ENCODE peak calls at places on chromosomes 11 and 22, in eight cellular contexts. D is stomach, L is right lobe of liver, Y is body of pancreas, U is uterus, O is gastrocnemius medialis, T is suprapubic skin, E is upper lobe of left lung. A is an unnamed sample. For H3K4me1, the result is how much of the 10 kb centered on the place peaks cover.

GRCh38 chr11:106603971-106604370 is 414.3 kb downstream of the GUCY1A2 start:
- DNase-seq in E (no peak), D (no peak), Y (no peak), U (peak), T (no peak), O (no peak), L (no peak), A (no peak)

GRCh38 chr22:37095113-37095512 is 14.4 kb downstream of the TMPRSS6 start:
- DNase-seq in L (no peak), T (no peak), Y (no peak), O (no peak), D (no peak), E (no peak), U (no peak), A (no peak)

GRCh38 chr22:32745251-32745995 is 56.1 kb upstream of the TIMP3 start:
- DNase-seq in T (peak), E (no peak), D (no peak), L (no peak), U (peak), Y (no peak), O (no peak), A (peak)

GRCh38 chr11:62137276-62137861 is 13.6 kb downstream of the INCENP start:
- DNase-seq in L (no peak), Y (no peak), D (no peak), O (no peak), E (no peak), T (peak), U (no peak), A (no peak)

GRCh38 chr22:41672780-41673509 is 15.7 kb downstream of the SNU13 start:
- DNase-seq in Y (no peak), L (no peak), E (no peak), D (no peak), O (no peak), T (no peak), U (no peak), A (no peak)

GRCh38 chr22:44729391-44730012 is 22.9 kb upstream of the ARHGAP8 start:
- DNase-seq in T (no peak), U (peak), O (no peak), L (peak), E (no peak), Y (no peak), D (no peak), A (no peak)

GRCh38 chr22:37330200-37331033 is 48.1 kb downstream of the CYTH4 start:
- DNase-seq in O (no peak), E (peak), Y (peak), L (no peak), T (no peak), U (no peak), D (peak), A (no peak)

GRCh38 chr22:24181088-24181995 is at the start of gene SUSD2:
- DNase-seq in L (peak), E (peak), U (no peak), O (no peak), Y (no peak), T (no peak), D (peak), A (no peak)

GRCh38 chr11:47924184-47924671 is 56.1 kb upstream of the PTPRJ start:
- DNase-seq in Y (peak), U (no peak), T (no peak), D (peak), O (no peak), L (peak), E (peak), A (peak)

GRCh38 chr11:107785401-107785800 is 73.2 kb downstream of the SLC35F2 start:
- DNase-seq in E (no peak), U (no peak), L (no peak), T (no peak), O (no peak), D (no peak), Y (no peak), A (no peak)

GRCh38 chr22:29004647-29005371 is 56.8 kb downstream of the C22orf31 start:
- DNase-seq in D (peak), L (peak), Y (peak), T (no peak), E (peak), O (peak), U (peak), A (peak)

GRCh38 chr22:46914916-46915894 is 152.8 kb downstream of the TBC1D22A start:
- DNase-seq in E (no peak), D (no peak), T (peak), L (no peak), O (no peak), U (no peak), Y (no peak), A (no peak)

GRCh38 chr11:124793466-124794278 is 6.5 kb downstream of the MSANTD2 start:
- DNase-seq in L (no peak), D (no peak), Y (peak), O (no peak), E (no peak), T (no peak), U (no peak), A (no peak)

GRCh38 chr11:67301951-67302516 is 1.3 kb upstream of the SSH3 start:
- DNase-seq in T (peak), E (peak), D (peak), U (peak), Y (peak), L (peak), O (peak), A (peak)

GRCh38 chr11:122235615-122236014 is 119.6 kb upstream of the BLID start:
- DNase-seq in T (no peak), O (peak), D (no peak), Y (peak), L (no peak), U (peak), E (no peak), A (no peak)

GRCh38 chr11:102437727-102438126 is 14.8 kb downstream of the TMEM123 start:
- DNase-seq in O (no peak), U (no peak), T (no peak), E (no peak), Y (no peak), D (no peak), L (no peak), A (no peak)

GRCh38 chr11:102154806-102155205 is 44.6 kb downstream of the YAP1 start:
- DNase-seq in E (no peak), Y (no peak), U (no peak), D (no peak), O (no peak), L (no peak), T (no peak), A (no peak)

GRCh38 chr22:35775339-35775738 is 57.7 kb downstream of the APOL5 start:
- DNase-seq in U (no peak), O (no peak), T (no peak), D (no peak), L (no peak), E (no peak), Y (no peak), A (no peak)

GRCh38 chr22:22432937-22433336 is 75.6 kb downstream of the ZNF280B start:
- DNase-seq in T (no peak), U (no peak), E (no peak), L (no peak), Y (no peak), D (no peak), O (no peak), A (no peak)
- TF ChIP-seq POLR2A in T (no peak), U (no peak), E (no peak), L (no peak), Y (no peak), D (no peak), O (no peak), A (no peak)

GRCh38 chr11:27471067-27471587 is 1.5 kb downstream of the LGR4 start:
- DNase-seq in U (no peak), T (no peak), O (no peak), E (no peak), L (no peak), D (no peak), Y (peak), A (peak)

GRCh38 chr11:27468643-27469332 is 3.8 kb downstream of the LGR4 start:
- DNase-seq in T (no peak), E (no peak), U (no peak), Y (peak), O (no peak), D (no peak), L (no peak), A (peak)

GRCh38 chr11:27468209-27468608 is 4.4 kb downstream of the LGR4 start:
- DNase-seq in E (no peak), Y (no peak), T (no peak), D (no peak), L (no peak), U (no peak), O (no peak), A (no peak)

GRCh38 chr11:27470166-27470565 is 2.4 kb downstream of the LGR4 start:
- DNase-seq in D (no peak), T (no peak), Y (no peak), E (no peak), O (no peak), L (no peak), U (no peak), A (no peak)

GRCh38 chr11:27469333-27469680 is 3.3 kb downstream of the LGR4 start:
- DNase-seq in U (no peak), E (no peak), D (no peak), Y (no peak), T (no peak), L (no peak), O (no peak), A (no peak)
- H3K4me3 ChIP-seq in U (no peak), E (no peak), D (peak), Y (peak), T (peak), L (peak), O (no peak), A (peak)

GRCh38 chr11:89608234-89608966 is 101.7 kb upstream of the TRIM77 start:
- DNase-seq in L (no peak), U (no peak), D (no peak), Y (no peak), O (no peak), T (no peak), E (no peak), A (no peak)
- H3K4me1 ChIP-seq in L (under half), U (under half), D (under half), Y (under half), O (under half), T (under half), E (under half), A (under half)

GRCh38 chr11:78079232-78080083 is at the start of gene NDUFC2:
- DNase-seq in E (peak), O (peak), D (peak), Y (peak), T (peak), L (peak), U (peak), A (peak)
- TF ChIP-seq POLR2A in E (peak), O (peak), D (no peak), Y (peak), T (no peak), L (peak), U (peak), A (peak)

DNA sequence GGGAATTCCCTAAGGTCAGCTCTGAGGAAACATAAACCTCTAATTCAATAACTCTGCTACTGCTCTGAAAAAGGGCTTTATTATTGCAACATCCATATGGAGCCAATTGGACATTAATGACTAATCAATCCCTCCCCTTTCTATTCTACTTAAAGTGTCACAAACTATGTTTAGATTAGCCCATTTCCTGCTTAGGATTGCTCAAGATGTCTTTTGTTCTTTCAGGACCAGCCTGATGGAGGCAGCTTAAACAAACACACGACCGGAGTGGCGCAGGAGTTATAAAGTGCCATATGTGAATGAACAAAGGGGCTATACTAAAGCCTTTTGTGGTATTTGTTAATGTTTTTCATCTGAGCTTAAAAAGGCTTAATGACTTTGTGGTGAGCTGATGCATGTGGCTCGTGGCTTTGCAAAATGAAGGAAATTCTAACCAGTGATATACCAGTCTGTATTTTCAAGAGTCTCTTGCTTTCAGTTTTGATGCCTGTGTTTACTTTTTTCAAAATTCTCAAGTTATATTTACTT is 354.4 kb downstream of the SOX6 start:
- DNase-seq in T (no peak), U (no peak), Y (no peak), D (peak), E (peak), O (no peak), L (no peak), A (peak)
- H3K4me3 ChIP-seq in T (no peak), U (no peak), Y (no peak), D (no peak), E (peak), O (no peak), L (no peak), A (no peak)

DNA sequence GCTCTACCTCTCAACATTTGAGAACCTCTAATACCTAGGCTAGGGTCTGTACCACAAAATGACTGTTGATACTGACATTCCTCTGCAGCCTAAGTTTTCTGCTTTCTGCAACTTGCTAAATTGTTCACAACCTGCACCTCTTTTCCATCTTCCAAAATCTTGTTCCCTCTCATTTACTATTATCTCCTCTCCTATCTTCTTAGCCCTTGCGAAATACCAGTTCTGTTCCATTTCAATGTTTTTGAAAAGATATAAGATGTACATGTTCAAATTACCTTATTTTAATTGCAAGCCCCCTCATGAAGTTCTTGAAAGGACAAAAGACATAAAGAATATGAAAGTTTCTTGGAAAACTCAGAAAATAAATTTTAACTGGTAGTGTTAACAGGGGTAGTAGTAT is 72.3 kb downstream of the FAM168A start:
- DNase-seq in O (no peak), T (no peak), L (no peak), U (no peak), D (no peak), Y (no peak), E (no peak), A (no peak)
- H3K4me1 ChIP-seq in O (under half), T (under half), L (under half), U (under half), D (under half), Y (under half), E (under half), A (under half)

A was measured in prostate gland.